ENCODE peak calls at places on chromosomes 4 and X, in five cellular contexts. N, M, Q, P and K are unnamed samples.

GRCh38 chr4:143406523-143406922 is 69.8 kb downstream of the GAB1 start:
- DNase-seq in P (peak; percentile 4), Q (no peak), N (peak; percentile 20), M (no peak), K (no peak)

GRCh38 chrX:143648705-143649104 is 12.8 kb upstream of the SLITRK4 start:
- DNase-seq in M (no peak), N (no peak), P (no peak), Q (no peak), K (no peak)

GRCh38 chr4:1880332-1880731 is 9.1 kb downstream of the NSD2 start:
- DNase-seq in Q (no peak), M (no peak), N (no peak), P (peak; percentile 30), K (no peak)

GRCh38 chr4:34932591-34932990 is 1311.7 kb downstream of the ARAP2 start:
- DNase-seq in N (no peak), P (no peak), Q (no peak), M (no peak), K (no peak)

GRCh38 chr4:70601422-70602039 is 9.5 kb downstream of the AMBN start:
- DNase-seq in M (peak; percentile 57), N (peak; percentile 30), P (peak; percentile 62), Q (peak; percentile 73), K (peak; percentile 34)

GRCh38 chr4:141569141-141569540 is 67.2 kb upstream of the IL15 start:
- DNase-seq in M (no peak), Q (no peak), N (no peak), P (no peak), K (no peak)

GRCh38 chr4:119103263-119103662 is 32.4 kb upstream of the MYOZ2 start:
- DNase-seq in P (peak; percentile 31), Q (no peak), M (no peak), N (no peak), K (no peak)

GRCh38 chrX:12567857-12568256 is 223.4 kb upstream of the PRPS2 start:
- DNase-seq in N (no peak), M (no peak), P (no peak), Q (no peak), K (no peak)

GRCh38 chr4:40897557-40898203 is 147.9 kb downstream of the NSUN7 start:
- DNase-seq in Q (peak; percentile 86), P (peak; percentile 53), N (peak; percentile 73), M (peak; percentile 43), K (no peak)

GRCh38 chr4:1939664-1940509 is 68.7 kb downstream of the NSD2 start:
- DNase-seq in Q (no peak), M (no peak), P (peak; percentile 9), N (no peak), K (no peak)

GRCh38 chr4:92304073-92304472 is 307 bp downstream of the GRID2 start:
- DNase-seq in P (no peak), N (no peak), Q (peak; percentile 18), M (no peak), K (no peak)

GRCh38 chrX:134908235-134908834 is 82.5 kb upstream of the SMIM10 start:
- DNase-seq in N (peak; percentile 29), Q (no peak), P (no peak), M (no peak), K (no peak)

GRCh38 chrX:150842198-150842553 is 56.3 kb downstream of the CD99L2 start:
- DNase-seq in M (no peak), N (no peak), P (no peak), Q (no peak), K (no peak)

GRCh38 chrX:150834695-150835094 is 63.8 kb downstream of the CD99L2 start:
- DNase-seq in M (no peak), Q (no peak), N (no peak), P (no peak), K (no peak)

GRCh38 chrX:150841466-150842197 is 56.8 kb downstream of the CD99L2 start:
- DNase-seq in Q (no peak), N (no peak), P (no peak), M (no peak), K (no peak)

GRCh38 chrX:150833454-150834056 is 64.9 kb downstream of the CD99L2 start:
- DNase-seq in M (no peak), Q (no peak), P (no peak), N (no peak), K (no peak)

DNA sequence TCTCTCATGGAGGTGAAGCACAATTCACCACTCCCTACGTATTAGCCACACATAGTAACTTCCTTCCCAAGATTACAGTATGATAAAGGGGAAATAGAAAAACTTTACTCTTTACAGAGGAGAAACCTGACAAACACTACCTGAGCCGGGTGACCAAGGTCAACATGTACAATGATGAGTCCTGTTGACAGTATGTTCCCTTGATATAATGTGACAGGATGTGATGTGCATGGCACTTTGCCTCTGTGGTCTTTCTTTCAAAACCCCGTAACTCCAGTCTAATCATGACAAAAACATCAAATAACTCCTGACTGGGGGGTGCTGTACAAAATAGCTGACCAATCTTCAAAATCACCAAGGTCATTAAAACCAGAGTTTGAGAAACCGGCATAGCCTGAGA is 60.6 kb downstream of the CD99L2 start:
- DNase-seq in N (no peak), P (peak; percentile 4), M (no peak), Q (no peak), K (no peak)
- TF ChIP-seq ATF2 in N (no peak), P (no peak), M (no peak), Q (no peak), K (no peak)

GRCh38 chr4:27010334-27010940 is 149.8 kb downstream of the STIM2 start:
- DNase-seq in Q (peak; percentile 47), M (no peak), N (peak; percentile 46), P (peak; percentile 46), K (peak; percentile 16)
- TF ChIP-seq ATF2 in Q (no peak), M (no peak), N (no peak), P (no peak), K (no peak)

DNA sequence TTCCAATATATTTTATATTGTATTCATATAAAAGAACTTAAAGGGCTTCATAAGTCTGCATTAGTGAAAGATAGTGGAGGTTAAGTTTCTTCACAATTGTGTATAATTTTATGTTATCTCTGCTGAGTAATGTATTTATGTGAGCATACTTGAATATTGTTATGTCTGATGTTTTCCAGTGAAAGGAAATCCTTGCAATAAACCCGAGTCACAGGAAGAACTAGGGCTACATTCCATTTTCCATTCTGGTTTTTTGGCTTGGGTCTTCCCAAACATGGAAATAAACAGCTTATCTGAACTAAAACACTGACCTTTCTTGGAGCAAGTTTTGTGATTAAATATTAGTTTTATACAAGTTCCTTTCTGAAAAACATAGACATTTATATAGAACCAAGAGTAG is 231.3 kb upstream of the GPRIN3 start:
- DNase-seq in Q (no peak), P (no peak), M (no peak), N (no peak), K (no peak)
- TF ChIP-seq ATF2 in Q (no peak), P (no peak), M (no peak), N (no peak), K (no peak)

GRCh38 chr4:150572704-150573504 is 9.0 kb upstream of the MAB21L2 start:
- DNase-seq in N (peak; percentile 69), Q (no peak), P (no peak), M (no peak), K (peak; percentile 28)
- TF ChIP-seq ATF2 in N (no peak), Q (no peak), P (no peak), M (no peak), K (no peak)

GRCh38 chrX:45715787-45716186 is 515.1 kb upstream of the DIPK2B start:
- DNase-seq in M (no peak), P (no peak), N (no peak), Q (no peak), K (no peak)
- TF ChIP-seq ATF2 in M (no peak), P (no peak), N (no peak), Q (no peak), K (no peak)

GRCh38 chrX:140713174-140713539 is 3.6 kb downstream of the LINC00632 start:
- DNase-seq in M (no peak), N (no peak), Q (no peak), P (no peak), K (no peak)

GRCh38 chrX:140715787-140716186 is 6.2 kb downstream of the LINC00632 start:
- DNase-seq in P (no peak), Q (no peak), M (no peak), N (no peak), K (no peak)

GRCh38 chrX:140710710-140711109 is 1.2 kb downstream of the LINC00632 start:
- DNase-seq in N (no peak), M (no peak), Q (no peak), P (no peak), K (no peak)

GRCh38 chrX:140709421-140709846 is at the start of gene LINC00632:
- DNase-seq in N (no peak), Q (peak; percentile 9), M (no peak), P (no peak), K (no peak)

GRCh38 chrX:140712413-140713173 is 3.0 kb downstream of the LINC00632 start:
- DNase-seq in N (no peak), P (no peak), Q (peak; percentile 60), M (peak; percentile 17), K (no peak)
- TF ChIP-seq ATF2 in N (no peak), P (no peak), Q (no peak), M (no peak), K (no peak)

DNA sequence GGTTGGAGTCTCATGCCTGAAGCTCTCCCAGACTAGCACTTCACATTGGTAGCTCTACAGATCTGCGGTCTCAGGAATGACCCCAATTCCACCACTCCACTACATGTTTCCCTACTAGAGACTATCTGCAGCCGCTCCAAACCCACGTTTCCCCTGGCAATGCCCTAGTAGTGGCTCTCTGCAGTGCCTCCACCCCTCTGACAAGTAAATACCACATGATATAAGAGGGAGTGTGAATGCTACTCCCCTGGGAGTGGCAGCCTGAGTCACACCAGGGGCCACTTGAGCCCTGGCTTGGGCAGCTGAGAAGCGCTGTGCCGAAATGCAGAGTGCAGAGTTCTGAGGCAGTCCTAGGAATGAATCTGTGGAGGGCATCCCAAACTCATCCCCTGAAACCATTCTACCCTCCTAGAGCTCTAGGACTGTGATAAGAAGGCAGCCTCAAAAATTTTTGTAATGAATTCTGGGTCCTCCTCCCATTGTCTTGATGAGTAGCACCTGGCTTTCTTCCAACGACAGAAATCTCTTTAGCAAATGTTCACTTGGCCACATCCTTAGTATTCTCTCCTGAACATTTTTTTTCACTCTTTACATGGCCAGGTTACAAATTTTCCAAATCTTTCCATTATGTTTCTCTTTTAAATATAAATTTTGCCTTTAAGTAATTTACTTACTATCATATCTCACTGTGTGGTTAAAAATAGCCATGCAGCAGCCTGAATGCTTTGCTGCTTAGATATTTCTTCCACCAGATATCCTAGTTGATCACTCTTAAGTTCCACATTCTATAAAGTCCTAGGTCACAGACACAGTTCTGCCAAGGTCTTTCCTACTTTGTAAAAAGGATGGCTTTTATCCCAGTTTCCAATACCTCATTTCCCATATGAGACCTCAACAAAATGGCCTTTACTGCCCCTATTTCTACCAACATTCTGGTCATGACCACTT is 160.2 kb upstream of the CPEB2 start:
- DNase-seq in M (no peak), N (no peak), P (no peak), Q (no peak), K (no peak)
- TF ChIP-seq ATF2 in M (no peak), N (no peak), P (no peak), Q (no peak), K (no peak)

GRCh38 chr4:121950680-121951569 is 935 bp downstream of the TRPC3 start:
- DNase-seq in Q (peak; percentile 33), M (no peak), P (no peak), N (peak; percentile 18), K (no peak)

GRCh38 chr4:121952290-121952689 is 430 bp upstream of the TRPC3 start:
- DNase-seq in M (no peak), P (no peak), Q (no peak), N (no peak), K (no peak)

GRCh38 chr4:121953860-121954259 is 2.0 kb upstream of the TRPC3 start:
- DNase-seq in Q (no peak), M (no peak), N (no peak), P (no peak), K (no peak)

GRCh38 chr4:121950212-121950679 is 1.6 kb downstream of the TRPC3 start:
- DNase-seq in N (peak; percentile 78), P (peak; percentile 20), M (peak; percentile 70), Q (peak; percentile 98), K (no peak)

GRCh38 chr4:121951570-121952110 is at the start of gene TRPC3:
- DNase-seq in N (peak; percentile 47), M (no peak), Q (peak; percentile 39), P (no peak), K (no peak)
- TF ChIP-seq ATF2 in N (no peak), M (no peak), Q (no peak), P (no peak), K (no peak)